ENCODE peak calls at places on chromosomes 11 and 22, in ten cellular contexts. A, T, L, W, S, K, F, R, B and E are unnamed samples.

GRCh38 chr11:110000858-110001257 is 92.3 kb upstream of the ZC3H12C start:
- DNase-seq in A (no peak), T (no peak), L (no peak), W (no peak), S (no peak), K (no peak), F (no peak), R (no peak), B (no peak), E (no peak)

GRCh38 chr11:45791524-45791923 is 13.4 kb upstream of the SLC35C1 start:
- DNase-seq in A (no peak), T (no peak), L (no peak), W (no peak), S (no peak), K (no peak), F (no peak), R (no peak), B (no peak), E (no peak)

GRCh38 chr11:93000511-93001476 is 31.3 kb downstream of the MTNR1B start:
- DNase-seq in A (no peak), T (no peak), L (peak; percentile 36), W (no peak), S (peak; percentile 48), K (no peak), F (no peak), R (peak; percentile 86), B (no peak), E (no peak)

GRCh38 chr11:46697303-46697702 is 3.1 kb downstream of the ARHGAP1 start:
- DNase-seq in A (no peak), T (no peak), L (no peak), W (no peak), S (no peak), K (no peak), F (no peak), R (no peak), B (no peak), E (no peak)

GRCh38 chr22:35777335-35777975 is 59.8 kb downstream of the APOL5 start:
- DNase-seq in A (no peak), T (no peak), L (no peak), W (no peak), S (no peak), K (no peak), F (no peak), R (peak; percentile 64), B (no peak), E (no peak)

GRCh38 chr11:11458523-11458922 is 105.5 kb upstream of the CSNK2A3 start:
- DNase-seq in A (no peak), T (no peak), L (no peak), W (no peak), S (no peak), K (no peak), F (no peak), R (no peak), B (no peak), E (no peak)

GRCh38 chr11:44530413-44531115 is 34.9 kb upstream of the CD82 start:
- DNase-seq in A (no peak), T (no peak), L (no peak), W (no peak), S (no peak), K (no peak), F (no peak), R (no peak), B (no peak), E (no peak)

GRCh38 chr11:69261116-69261515 is 32.8 kb upstream of the MYEOV start:
- DNase-seq in A (no peak), T (no peak), L (no peak), W (no peak), S (no peak), K (no peak), F (no peak), R (no peak), B (no peak), E (no peak)

GRCh38 chr11:72014761-72015320 is 16.1 kb downstream of the IL18BP start:
- DNase-seq in A (no peak), T (no peak), L (no peak), W (no peak), S (no peak), K (no peak), F (no peak), R (no peak), B (no peak), E (no peak)

GRCh38 chr11:12914401-12914912 is 94.7 kb upstream of the RASSF10 start:
- DNase-seq in A (peak; percentile 25), T (no peak), L (peak; percentile 28), W (no peak), S (peak; percentile 63), K (peak; percentile 77), F (no peak), R (no peak), B (no peak), E (peak; percentile 30)

GRCh38 chr22:33242078-33242477 is 183.9 kb upstream of the SYN3 start:
- DNase-seq in A (no peak), T (no peak), L (no peak), W (no peak), S (no peak), K (no peak), F (no peak), R (no peak), B (no peak), E (no peak)

DNA sequence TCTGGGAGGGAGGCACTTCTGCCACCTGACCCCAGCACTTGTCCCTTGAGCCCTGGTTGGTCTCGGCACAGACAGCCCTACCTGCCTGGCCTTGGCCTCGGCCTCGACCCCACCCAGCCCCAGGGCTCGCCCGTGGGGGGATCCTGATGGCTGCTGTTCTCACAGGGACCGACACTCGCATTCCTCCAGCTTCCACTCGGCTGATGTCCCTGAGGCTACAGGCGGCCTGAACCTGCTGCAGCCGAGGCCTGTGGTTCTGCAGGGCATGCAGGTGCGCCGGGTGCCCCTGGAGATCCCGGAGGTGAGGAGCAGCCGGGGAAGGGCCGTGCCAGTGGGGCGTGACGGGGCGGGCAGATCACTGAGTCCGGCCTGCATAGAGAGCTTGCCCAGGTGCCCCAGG is 5.1 kb downstream of the PCNX3 start:
- DNase-seq in A (no peak), T (no peak), L (no peak), W (no peak), S (no peak), K (no peak), F (no peak), R (no peak), B (no peak), E (no peak)
- TF ChIP-seq POLR2A in A (no peak), T (no peak), L (no peak), W (no peak), S (no peak), K (no peak), F (no peak), R (no peak), B (no peak), E (no peak)

GRCh38 chr22:38317237-38317994 is at the start of gene CSNK1E:
- DNase-seq in A (peak; percentile 76), T (no peak), L (peak; percentile 70), W (no peak), S (peak; percentile 51), K (peak; percentile 86), F (peak; percentile 77), R (peak; percentile 47), B (peak; percentile 85), E (peak; percentile 41)

GRCh38 chr22:38317995-38318715 is 922 bp upstream of the CSNK1E start:
- DNase-seq in A (peak; percentile 85), T (peak; percentile 26), L (peak; percentile 85), W (no peak), S (peak; percentile 94), K (peak; percentile 91), F (peak; percentile 69), R (peak; percentile 83), B (peak; percentile 58), E (peak; percentile 95)

GRCh38 chr22:38315801-38316339 is 1.4 kb downstream of the CSNK1E start:
- DNase-seq in A (no peak), T (no peak), L (peak; percentile 32), W (no peak), S (no peak), K (no peak), F (no peak), R (no peak), B (no peak), E (no peak)

GRCh38 chr22:38314992-38315800 is 2.0 kb downstream of the CSNK1E start:
- DNase-seq in A (peak; percentile 29), T (no peak), L (no peak), W (no peak), S (no peak), K (no peak), F (no peak), R (peak; percentile 54), B (no peak), E (no peak)

GRCh38 chr22:38316340-38317236 is 645 bp downstream of the CSNK1E start:
- DNase-seq in A (peak; percentile 68), T (no peak), L (peak; percentile 51), W (no peak), S (no peak), K (no peak), F (peak; percentile 56), R (peak; percentile 70), B (peak; percentile 65), E (peak; percentile 25)
- TF ChIP-seq POLR2A in A (peak; percentile 64), T (peak; percentile 60), L (no peak), W (no peak), S (no peak), K (no peak), F (no peak), R (no peak), B (peak; percentile 23), E (no peak)

GRCh38 chr22:38685761-38686160 is 4.0 kb downstream of the TOMM22 start:
- DNase-seq in A (no peak), T (no peak), L (no peak), W (no peak), S (no peak), K (no peak), F (no peak), R (no peak), B (no peak), E (no peak)
- TF ChIP-seq POLR2A in A (no peak), T (no peak), L (no peak), W (no peak), S (no peak), K (no peak), F (no peak), R (no peak), B (no peak), E (no peak)

GRCh38 chr11:119315139-119316016 is 1.6 kb downstream of the MCAM start:
- DNase-seq in A (no peak), T (no peak), L (no peak), W (no peak), S (no peak), K (peak; percentile 71), F (no peak), R (peak; percentile 49), B (peak; percentile 39), E (no peak)

GRCh38 chr11:119317592-119318239 is 786 bp upstream of the MCAM start:
- DNase-seq in A (no peak), T (no peak), L (no peak), W (no peak), S (no peak), K (no peak), F (no peak), R (no peak), B (no peak), E (no peak)

GRCh38 chr11:119316017-119316728 is 757 bp downstream of the MCAM start:
- DNase-seq in A (no peak), T (no peak), L (no peak), W (no peak), S (no peak), K (peak; percentile 67), F (no peak), R (peak; percentile 42), B (peak; percentile 36), E (no peak)

GRCh38 chr11:119318240-119319135 is 1.6 kb upstream of the MCAM start:
- DNase-seq in A (no peak), T (no peak), L (peak; percentile 95), W (no peak), S (no peak), K (peak; percentile 63), F (no peak), R (peak; percentile 81), B (no peak), E (peak; percentile 76)

GRCh38 chr11:119316729-119317591 is at the start of gene MCAM:
- DNase-seq in A (no peak), T (no peak), L (peak; percentile 93), W (no peak), S (no peak), K (peak; percentile 66), F (no peak), R (peak; percentile 65), B (peak; percentile 47), E (no peak)
- TF ChIP-seq POLR2A in A (no peak), T (peak; percentile 59), L (peak; percentile 74), W (no peak), S (no peak), K (no peak), F (no peak), R (peak; percentile 95), B (no peak), E (no peak)